ENCODE peak calls at places on chromosomes 11 and 22, in ten cellular contexts. One of them, this sample, is unnamed.

GRCh38 chr11:127470485-127470884 is 469.9 kb upstream of the KIRREL3 start:
- DNase-seq in RWPE1: no peak
- DNase-seq in kidney tubule cell: peak
- DNase-seq in RWPE2: no peak
- DNase-seq in lung: no peak
- DNase-seq in AML-193: peak
- DNase-seq in NAMALWA: peak
- DNase-seq in stimulated activated CD8-positive, alpha-beta memory T cell treated with anti-CD3 and anti-CD28 coated beads, Interleukin-15, amount 100 ng/mL, for 24 hours: no peak
- DNase-seq in activated T-cell treated with anti-CD3 and anti-CD28 coated beads, Interleukin-2, amount 50 U/mL, for 72 hours: no peak
- DNase-seq in KG1: no peak
- DNase-seq in this sample: no peak

GRCh38 chr11:69057801-69058200 is 9.1 kb downstream of the TPCN2 start:
- DNase-seq in kidney tubule cell: no peak
- DNase-seq in RWPE1: no peak
- DNase-seq in stimulated activated CD8-positive, alpha-beta memory T cell treated with anti-CD3 and anti-CD28 coated beads, Interleukin-15, amount 100 ng/mL, for 24 hours: no peak
- DNase-seq in AML-193: no peak
- DNase-seq in NAMALWA: no peak
- DNase-seq in activated T-cell treated with anti-CD3 and anti-CD28 coated beads, Interleukin-2, amount 50 U/mL, for 72 hours: no peak
- DNase-seq in lung: no peak
- DNase-seq in RWPE2: peak
- DNase-seq in KG1: no peak
- DNase-seq in this sample: no peak

GRCh38 chr11:18720811-18721575 is 5.0 kb downstream of the IGSF22 start:
- DNase-seq in KG1: no peak
- DNase-seq in activated T-cell treated with anti-CD3 and anti-CD28 coated beads, Interleukin-2, amount 50 U/mL, for 72 hours: peak
- DNase-seq in lung: peak
- DNase-seq in RWPE1: peak
- DNase-seq in RWPE2: no peak
- DNase-seq in NAMALWA: peak
- DNase-seq in AML-193: no peak
- DNase-seq in stimulated activated CD8-positive, alpha-beta memory T cell treated with anti-CD3 and anti-CD28 coated beads, Interleukin-15, amount 100 ng/mL, for 24 hours: peak
- DNase-seq in kidney tubule cell: peak
- DNase-seq in this sample: peak

GRCh38 chr11:130203766-130204702 is 44.5 kb downstream of the ST14 start:
- DNase-seq in KG1: no peak
- DNase-seq in activated T-cell treated with anti-CD3 and anti-CD28 coated beads, Interleukin-2, amount 50 U/mL, for 72 hours: no peak
- DNase-seq in stimulated activated CD8-positive, alpha-beta memory T cell treated with anti-CD3 and anti-CD28 coated beads, Interleukin-15, amount 100 ng/mL, for 24 hours: no peak
- DNase-seq in NAMALWA: no peak
- DNase-seq in lung: no peak
- DNase-seq in AML-193: no peak
- DNase-seq in RWPE2: peak
- DNase-seq in kidney tubule cell: no peak
- DNase-seq in RWPE1: no peak
- DNase-seq in this sample: no peak

GRCh38 chr22:50400406-50400805 is 57.3 kb downstream of the PPP6R2 start:
- DNase-seq in RWPE2: no peak
- DNase-seq in kidney tubule cell: no peak
- DNase-seq in AML-193: no peak
- DNase-seq in RWPE1: no peak
- DNase-seq in KG1: peak
- DNase-seq in NAMALWA: no peak
- DNase-seq in lung: no peak
- DNase-seq in activated T-cell treated with anti-CD3 and anti-CD28 coated beads, Interleukin-2, amount 50 U/mL, for 72 hours: no peak
- DNase-seq in stimulated activated CD8-positive, alpha-beta memory T cell treated with anti-CD3 and anti-CD28 coated beads, Interleukin-15, amount 100 ng/mL, for 24 hours: no peak
- DNase-seq in this sample: no peak

GRCh38 chr11:72352859-72353551 is 81.3 kb downstream of the CLPB start:
- DNase-seq in lung: no peak
- DNase-seq in stimulated activated CD8-positive, alpha-beta memory T cell treated with anti-CD3 and anti-CD28 coated beads, Interleukin-15, amount 100 ng/mL, for 24 hours: no peak
- DNase-seq in activated T-cell treated with anti-CD3 and anti-CD28 coated beads, Interleukin-2, amount 50 U/mL, for 72 hours: peak
- DNase-seq in AML-193: no peak
- DNase-seq in kidney tubule cell: no peak
- DNase-seq in RWPE1: no peak
- DNase-seq in NAMALWA: no peak
- DNase-seq in RWPE2: no peak
- DNase-seq in KG1: no peak
- DNase-seq in this sample: peak

GRCh38 chr22:24805790-24806662 is at the start of gene SGSM1:
- DNase-seq in stimulated activated CD8-positive, alpha-beta memory T cell treated with anti-CD3 and anti-CD28 coated beads, Interleukin-15, amount 100 ng/mL, for 24 hours: peak
- DNase-seq in KG1: peak
- DNase-seq in kidney tubule cell: peak
- DNase-seq in activated T-cell treated with anti-CD3 and anti-CD28 coated beads, Interleukin-2, amount 50 U/mL, for 72 hours: peak
- DNase-seq in AML-193: peak
- DNase-seq in RWPE1: peak
- DNase-seq in lung: peak
- DNase-seq in NAMALWA: peak
- DNase-seq in RWPE2: no peak
- DNase-seq in this sample: peak

GRCh38 chr11:108852701-108853100 is 187.8 kb downstream of the DDX10 start:
- DNase-seq in NAMALWA: no peak
- DNase-seq in RWPE2: no peak
- DNase-seq in stimulated activated CD8-positive, alpha-beta memory T cell treated with anti-CD3 and anti-CD28 coated beads, Interleukin-15, amount 100 ng/mL, for 24 hours: no peak
- DNase-seq in activated T-cell treated with anti-CD3 and anti-CD28 coated beads, Interleukin-2, amount 50 U/mL, for 72 hours: no peak
- DNase-seq in RWPE1: no peak
- DNase-seq in lung: no peak
- DNase-seq in AML-193: no peak
- DNase-seq in kidney tubule cell: no peak
- DNase-seq in KG1: no peak
- DNase-seq in this sample: no peak

GRCh38 chr11:69089258-69089657 is 40.5 kb downstream of the TPCN2 start:
- DNase-seq in kidney tubule cell: peak
- DNase-seq in activated T-cell treated with anti-CD3 and anti-CD28 coated beads, Interleukin-2, amount 50 U/mL, for 72 hours: no peak
- DNase-seq in AML-193: no peak
- DNase-seq in NAMALWA: no peak
- DNase-seq in RWPE2: no peak
- DNase-seq in lung: no peak
- DNase-seq in RWPE1: no peak
- DNase-seq in KG1: no peak
- DNase-seq in stimulated activated CD8-positive, alpha-beta memory T cell treated with anti-CD3 and anti-CD28 coated beads, Interleukin-15, amount 100 ng/mL, for 24 hours: no peak
- DNase-seq in this sample: peak

GRCh38 chr11:109285465-109285864 is 136.5 kb upstream of the C11orf87 start:
- DNase-seq in NAMALWA: no peak
- DNase-seq in RWPE1: no peak
- DNase-seq in lung: no peak
- DNase-seq in RWPE2: no peak
- DNase-seq in KG1: no peak
- DNase-seq in stimulated activated CD8-positive, alpha-beta memory T cell treated with anti-CD3 and anti-CD28 coated beads, Interleukin-15, amount 100 ng/mL, for 24 hours: no peak
- DNase-seq in kidney tubule cell: no peak
- DNase-seq in AML-193: no peak
- DNase-seq in activated T-cell treated with anti-CD3 and anti-CD28 coated beads, Interleukin-2, amount 50 U/mL, for 72 hours: no peak
- DNase-seq in this sample: peak

GRCh38 chr22:19407649-19408606 is 23.6 kb downstream of the HIRA start:
- DNase-seq in AML-193: no peak
- DNase-seq in NAMALWA: no peak
- DNase-seq in activated T-cell treated with anti-CD3 and anti-CD28 coated beads, Interleukin-2, amount 50 U/mL, for 72 hours: no peak
- DNase-seq in kidney tubule cell: no peak
- DNase-seq in RWPE2: no peak
- DNase-seq in RWPE1: no peak
- DNase-seq in stimulated activated CD8-positive, alpha-beta memory T cell treated with anti-CD3 and anti-CD28 coated beads, Interleukin-15, amount 100 ng/mL, for 24 hours: no peak
- DNase-seq in lung: no peak
- DNase-seq in KG1: no peak
- DNase-seq in this sample: no peak

GRCh38 chr11:1196516-1197391 is 26.1 kb upstream of the MUC5B start:
- DNase-seq in activated T-cell treated with anti-CD3 and anti-CD28 coated beads, Interleukin-2, amount 50 U/mL, for 72 hours: no peak
- DNase-seq in KG1: no peak
- DNase-seq in RWPE2: peak
- DNase-seq in NAMALWA: no peak
- DNase-seq in AML-193: no peak
- DNase-seq in stimulated activated CD8-positive, alpha-beta memory T cell treated with anti-CD3 and anti-CD28 coated beads, Interleukin-15, amount 100 ng/mL, for 24 hours: no peak
- DNase-seq in kidney tubule cell: no peak
- DNase-seq in RWPE1: no peak
- DNase-seq in lung: no peak
- DNase-seq in this sample: no peak

GRCh38 chr22:24772493-24773220 is 1.9 kb downstream of the PIWIL3 start:
- DNase-seq in RWPE1: peak
- DNase-seq in activated T-cell treated with anti-CD3 and anti-CD28 coated beads, Interleukin-2, amount 50 U/mL, for 72 hours: no peak
- DNase-seq in NAMALWA: no peak
- DNase-seq in lung: no peak
- DNase-seq in kidney tubule cell: peak
- DNase-seq in RWPE2: no peak
- DNase-seq in AML-193: no peak
- DNase-seq in KG1: no peak
- DNase-seq in stimulated activated CD8-positive, alpha-beta memory T cell treated with anti-CD3 and anti-CD28 coated beads, Interleukin-15, amount 100 ng/mL, for 24 hours: no peak
- DNase-seq in this sample: peak

GRCh38 chr22:35883028-35883620 is 145.5 kb downstream of the RBFOX2 start:
- DNase-seq in KG1: no peak
- DNase-seq in lung: no peak
- DNase-seq in NAMALWA: no peak
- DNase-seq in activated T-cell treated with anti-CD3 and anti-CD28 coated beads, Interleukin-2, amount 50 U/mL, for 72 hours: no peak
- DNase-seq in AML-193: no peak
- DNase-seq in RWPE2: no peak
- DNase-seq in kidney tubule cell: peak
- DNase-seq in RWPE1: no peak
- DNase-seq in stimulated activated CD8-positive, alpha-beta memory T cell treated with anti-CD3 and anti-CD28 coated beads, Interleukin-15, amount 100 ng/mL, for 24 hours: no peak
- DNase-seq in this sample: peak

GRCh38 chr11:45577755-45578154 is 87.7 kb downstream of the CHST1 start:
- DNase-seq in lung: no peak
- DNase-seq in KG1: no peak
- DNase-seq in NAMALWA: no peak
- DNase-seq in RWPE2: no peak
- DNase-seq in kidney tubule cell: no peak
- DNase-seq in stimulated activated CD8-positive, alpha-beta memory T cell treated with anti-CD3 and anti-CD28 coated beads, Interleukin-15, amount 100 ng/mL, for 24 hours: no peak
- DNase-seq in activated T-cell treated with anti-CD3 and anti-CD28 coated beads, Interleukin-2, amount 50 U/mL, for 72 hours: no peak
- DNase-seq in AML-193: no peak
- DNase-seq in RWPE1: no peak
- DNase-seq in this sample: no peak

GRCh38 chr11:76790251-76790650 is 7.1 kb downstream of the TSKU start:
- DNase-seq in RWPE1: no peak
- DNase-seq in stimulated activated CD8-positive, alpha-beta memory T cell treated with anti-CD3 and anti-CD28 coated beads, Interleukin-15, amount 100 ng/mL, for 24 hours: no peak
- DNase-seq in AML-193: no peak
- DNase-seq in KG1: no peak
- DNase-seq in kidney tubule cell: no peak
- DNase-seq in RWPE2: peak
- DNase-seq in NAMALWA: no peak
- DNase-seq in activated T-cell treated with anti-CD3 and anti-CD28 coated beads, Interleukin-2, amount 50 U/mL, for 72 hours: no peak
- DNase-seq in lung: no peak
- DNase-seq in this sample: no peak

GRCh38 chr22:19761500-19762314 is 1.1 kb downstream of the TBX1 start:
- DNase-seq in AML-193: no peak
- DNase-seq in KG1: no peak
- DNase-seq in NAMALWA: no peak
- DNase-seq in activated T-cell treated with anti-CD3 and anti-CD28 coated beads, Interleukin-2, amount 50 U/mL, for 72 hours: no peak
- DNase-seq in lung: no peak
- DNase-seq in kidney tubule cell: no peak
- DNase-seq in RWPE2: no peak
- DNase-seq in RWPE1: no peak
- DNase-seq in stimulated activated CD8-positive, alpha-beta memory T cell treated with anti-CD3 and anti-CD28 coated beads, Interleukin-15, amount 100 ng/mL, for 24 hours: no peak
- DNase-seq in this sample: peak

GRCh38 chr11:45812581-45813548 is 7.9 kb downstream of the SLC35C1 start:
- DNase-seq in RWPE1: no peak
- DNase-seq in activated T-cell treated with anti-CD3 and anti-CD28 coated beads, Interleukin-2, amount 50 U/mL, for 72 hours: no peak
- DNase-seq in lung: no peak
- DNase-seq in AML-193: no peak
- DNase-seq in kidney tubule cell: no peak
- DNase-seq in stimulated activated CD8-positive, alpha-beta memory T cell treated with anti-CD3 and anti-CD28 coated beads, Interleukin-15, amount 100 ng/mL, for 24 hours: no peak
- DNase-seq in RWPE2: peak
- DNase-seq in KG1: no peak
- DNase-seq in NAMALWA: no peak
- DNase-seq in this sample: no peak

GRCh38 chr22:30116362-30117117 is 36.3 kb downstream of the HORMAD2 start:
- DNase-seq in lung: no peak
- DNase-seq in RWPE2: no peak
- DNase-seq in NAMALWA: no peak
- DNase-seq in stimulated activated CD8-positive, alpha-beta memory T cell treated with anti-CD3 and anti-CD28 coated beads, Interleukin-15, amount 100 ng/mL, for 24 hours: no peak
- DNase-seq in RWPE1: peak
- DNase-seq in activated T-cell treated with anti-CD3 and anti-CD28 coated beads, Interleukin-2, amount 50 U/mL, for 72 hours: no peak
- DNase-seq in AML-193: no peak
- DNase-seq in KG1: no peak
- DNase-seq in kidney tubule cell: peak
- DNase-seq in this sample: peak

GRCh38 chr22:37485714-37486223 is 415 bp downstream of the MFNG start:
- DNase-seq in stimulated activated CD8-positive, alpha-beta memory T cell treated with anti-CD3 and anti-CD28 coated beads, Interleukin-15, amount 100 ng/mL, for 24 hours: no peak
- DNase-seq in RWPE1: no peak
- DNase-seq in KG1: no peak
- DNase-seq in RWPE2: no peak
- DNase-seq in NAMALWA: peak
- DNase-seq in lung: no peak
- DNase-seq in kidney tubule cell: no peak
- DNase-seq in activated T-cell treated with anti-CD3 and anti-CD28 coated beads, Interleukin-2, amount 50 U/mL, for 72 hours: peak
- DNase-seq in AML-193: no peak
- DNase-seq in this sample: no peak

GRCh38 chr22:45785458-45785857 is 113.8 kb downstream of the ATXN10 start:
- DNase-seq in lung: no peak
- DNase-seq in AML-193: no peak
- DNase-seq in RWPE2: no peak
- DNase-seq in RWPE1: peak
- DNase-seq in NAMALWA: peak
- DNase-seq in stimulated activated CD8-positive, alpha-beta memory T cell treated with anti-CD3 and anti-CD28 coated beads, Interleukin-15, amount 100 ng/mL, for 24 hours: no peak
- DNase-seq in kidney tubule cell: peak
- DNase-seq in KG1: no peak
- DNase-seq in activated T-cell treated with anti-CD3 and anti-CD28 coated beads, Interleukin-2, amount 50 U/mL, for 72 hours: no peak
- DNase-seq in this sample: peak

GRCh38 chr11:130645164-130645859 is 196.9 kb downstream of the ADAMTS15 start:
- DNase-seq in RWPE2: no peak
- DNase-seq in stimulated activated CD8-positive, alpha-beta memory T cell treated with anti-CD3 and anti-CD28 coated beads, Interleukin-15, amount 100 ng/mL, for 24 hours: no peak
- DNase-seq in lung: no peak
- DNase-seq in activated T-cell treated with anti-CD3 and anti-CD28 coated beads, Interleukin-2, amount 50 U/mL, for 72 hours: no peak
- DNase-seq in AML-193: no peak
- DNase-seq in kidney tubule cell: no peak
- DNase-seq in NAMALWA: no peak
- DNase-seq in RWPE1: no peak
- DNase-seq in KG1: no peak
- DNase-seq in this sample: no peak

GRCh38 chr11:126592496-126593410 is 237.3 kb downstream of the ST3GAL4 start:
- DNase-seq in AML-193: no peak
- DNase-seq in KG1: no peak
- DNase-seq in stimulated activated CD8-positive, alpha-beta memory T cell treated with anti-CD3 and anti-CD28 coated beads, Interleukin-15, amount 100 ng/mL, for 24 hours: no peak
- DNase-seq in RWPE2: no peak
- DNase-seq in activated T-cell treated with anti-CD3 and anti-CD28 coated beads, Interleukin-2, amount 50 U/mL, for 72 hours: no peak
- DNase-seq in lung: no peak
- DNase-seq in NAMALWA: no peak
- DNase-seq in RWPE1: no peak
- DNase-seq in kidney tubule cell: no peak
- DNase-seq in this sample: peak

GRCh38 chr22:46056169-46057041 is 79.4 kb upstream of the WNT7B start:
- DNase-seq in RWPE1: no peak
- DNase-seq in kidney tubule cell: peak
- DNase-seq in KG1: peak
- DNase-seq in RWPE2: peak
- DNase-seq in lung: no peak
- DNase-seq in AML-193: no peak
- DNase-seq in stimulated activated CD8-positive, alpha-beta memory T cell treated with anti-CD3 and anti-CD28 coated beads, Interleukin-15, amount 100 ng/mL, for 24 hours: no peak
- DNase-seq in NAMALWA: no peak
- DNase-seq in activated T-cell treated with anti-CD3 and anti-CD28 coated beads, Interleukin-2, amount 50 U/mL, for 72 hours: no peak
- DNase-seq in this sample: peak

GRCh38 chr11:80651004-80651403 is 1210.2 kb upstream of the TENM4 start:
- DNase-seq in stimulated activated CD8-positive, alpha-beta memory T cell treated with anti-CD3 and anti-CD28 coated beads, Interleukin-15, amount 100 ng/mL, for 24 hours: no peak
- DNase-seq in RWPE1: no peak
- DNase-seq in AML-193: no peak
- DNase-seq in RWPE2: no peak
- DNase-seq in lung: no peak
- DNase-seq in KG1: no peak
- DNase-seq in activated T-cell treated with anti-CD3 and anti-CD28 coated beads, Interleukin-2, amount 50 U/mL, for 72 hours: no peak
- DNase-seq in kidney tubule cell: no peak
- DNase-seq in NAMALWA: no peak
- DNase-seq in this sample: no peak

GRCh38 chr22:33756508-33756949 is 163.7 kb downstream of the LARGE1 start:
- DNase-seq in stimulated activated CD8-positive, alpha-beta memory T cell treated with anti-CD3 and anti-CD28 coated beads, Interleukin-15, amount 100 ng/mL, for 24 hours: no peak
- DNase-seq in KG1: no peak
- DNase-seq in activated T-cell treated with anti-CD3 and anti-CD28 coated beads, Interleukin-2, amount 50 U/mL, for 72 hours: no peak
- DNase-seq in RWPE2: no peak
- DNase-seq in RWPE1: no peak
- DNase-seq in AML-193: no peak
- DNase-seq in kidney tubule cell: no peak
- DNase-seq in lung: no peak
- DNase-seq in NAMALWA: peak
- DNase-seq in this sample: no peak

GRCh38 chr11:64268687-64269379 is 15.6 kb downstream of the BAD start:
- DNase-seq in stimulated activated CD8-positive, alpha-beta memory T cell treated with anti-CD3 and anti-CD28 coated beads, Interleukin-15, amount 100 ng/mL, for 24 hours: no peak
- DNase-seq in NAMALWA: no peak
- DNase-seq in RWPE2: no peak
- DNase-seq in AML-193: peak
- DNase-seq in kidney tubule cell: peak
- DNase-seq in RWPE1: no peak
- DNase-seq in activated T-cell treated with anti-CD3 and anti-CD28 coated beads, Interleukin-2, amount 50 U/mL, for 72 hours: peak
- DNase-seq in KG1: no peak
- DNase-seq in lung: no peak
- DNase-seq in this sample: peak

GRCh38 chr11:47907499-47907898 is 59.3 kb upstream of the NUP160 start:
- DNase-seq in activated T-cell treated with anti-CD3 and anti-CD28 coated beads, Interleukin-2, amount 50 U/mL, for 72 hours: no peak
- DNase-seq in AML-193: no peak
- DNase-seq in KG1: no peak
- DNase-seq in stimulated activated CD8-positive, alpha-beta memory T cell treated with anti-CD3 and anti-CD28 coated beads, Interleukin-15, amount 100 ng/mL, for 24 hours: no peak
- DNase-seq in kidney tubule cell: no peak
- DNase-seq in RWPE1: no peak
- DNase-seq in lung: no peak
- DNase-seq in NAMALWA: no peak
- DNase-seq in RWPE2: no peak
- DNase-seq in this sample: no peak